ENCODE peak calls at places on chromosomes 2 and 18, in nine cellular contexts. Q is Caki2; W is activated T-helper 1 cell treated with Interleukin-2 at 50 U/mL for 16 hours; U is lower lobe of right lung; R is frontal cortex; V is lower leg skin; B is stimulated activated CD4-positive, alpha-beta T cell treated with anti-CD3 and anti-CD28 coated beads, Interleukin-2, amount 100 ng/mL, for 48 hours; A is GM04504; J is PC-9. Y is an unnamed sample.

GRCh38 chr2:73716518-73717250 is 20.5 kb downstream of the TPRKB start:
- DNase-seq in B (no peak), V (peak; percentile 40), Q (no peak), U (no peak), A (peak; percentile 9), R (no peak), J (no peak), W (no peak), Y (peak; percentile 25)

GRCh38 chr2:158905824-158906223 is 62.6 kb upstream of the TANC1 start:
- DNase-seq in W (no peak), Q (no peak), J (no peak), R (no peak), A (no peak), U (no peak), V (no peak), B (no peak), Y (no peak)

GRCh38 chr2:116924509-116924908 is 890.0 kb upstream of the DDX18 start:
- DNase-seq in Q (no peak), W (no peak), V (no peak), J (no peak), R (no peak), U (no peak), B (no peak), A (no peak), Y (no peak)

GRCh38 chr18:48167901-48168300 is 237.4 kb upstream of the SMAD2 start:
- DNase-seq in U (no peak), W (no peak), A (no peak), R (no peak), Q (no peak), V (peak; percentile 68), J (no peak), B (no peak), Y (peak; percentile 36)

GRCh38 chr18:22639626-22640025 is 221.9 kb upstream of the CTAGE1 start:
- DNase-seq in Q (no peak), U (no peak), J (no peak), W (no peak), R (no peak), A (no peak), V (no peak), B (no peak), Y (no peak)

GRCh38 chr2:216596986-216597509 is 36.2 kb upstream of the IGFBP2 start:
- DNase-seq in A (no peak), U (no peak), V (no peak), W (no peak), B (no peak), J (no peak), R (no peak), Q (no peak), Y (no peak)

GRCh38 chr2:47257837-47258436 is 102.8 kb upstream of the STPG4 start:
- DNase-seq in Q (no peak), B (no peak), R (no peak), J (no peak), A (no peak), U (no peak), W (no peak), V (no peak), Y (no peak)

GRCh38 chr2:170396799-170397459 is 219.0 kb downstream of the MYO3B start:
- DNase-seq in B (no peak), A (no peak), V (no peak), U (no peak), Q (peak; percentile 8), J (no peak), R (no peak), W (no peak), Y (peak; percentile 68)

GRCh38 chr2:73993376-73993775 is 8.7 kb downstream of the TET3 start:
- DNase-seq in Q (no peak), V (no peak), A (no peak), W (no peak), U (no peak), R (no peak), B (no peak), J (peak; percentile 21), Y (no peak)

GRCh38 chr18:9108911-9109310 is 6.4 kb downstream of the NDUFV2 start:
- DNase-seq in V (no peak), B (no peak), U (no peak), J (no peak), W (no peak), Q (no peak), A (no peak), R (no peak), Y (no peak)

GRCh38 chr2:160220545-160221009 is 20.5 kb upstream of the ITGB6 start:
- DNase-seq in U (no peak), J (no peak), W (no peak), V (no peak), A (no peak), Q (no peak), R (no peak), B (peak; percentile 19), Y (no peak)

GRCh38 chr18:50678651-50679415 is 118.9 kb downstream of the MAPK4 start:
- DNase-seq in Q (no peak), R (no peak), B (no peak), V (no peak), J (no peak), U (no peak), W (no peak), A (no peak), Y (no peak)

GRCh38 chr2:111121028-111121872 is 536 bp downstream of the BCL2L11 start:
- DNase-seq in Q (no peak), V (peak; percentile 92), R (peak; percentile 50), U (peak; percentile 76), W (no peak), B (peak; percentile 36), J (peak; percentile 43), A (no peak), Y (peak; percentile 58)

GRCh38 chr18:23183356-23184150 is 48.3 kb downstream of the CABLES1 start:
- DNase-seq in W (no peak), R (no peak), U (no peak), Q (no peak), V (no peak), J (no peak), B (no peak), A (peak; percentile 32), Y (no peak)

GRCh38 chr2:118529931-118530330 is 317.5 kb downstream of the EN1 start:
- DNase-seq in V (no peak), Q (no peak), A (no peak), W (no peak), R (no peak), J (no peak), U (no peak), B (no peak), Y (no peak)

GRCh38 chr2:150591901-150592300 is 104.4 kb upstream of the RND3 start:
- DNase-seq in Q (no peak), U (no peak), B (no peak), W (no peak), A (peak; percentile 53), V (no peak), J (no peak), R (no peak), Y (no peak)

GRCh38 chr2:133192028-133192427 is 376.2 kb downstream of the NCKAP5 start:
- DNase-seq in Q (no peak), W (no peak), R (no peak), A (no peak), U (no peak), V (no peak), B (no peak), J (no peak), Y (no peak)

GRCh38 chr2:236935131-236935530 is 150.6 kb upstream of the COPS8 start:
- DNase-seq in V (no peak), Q (no peak), J (no peak), A (no peak), B (no peak), U (no peak), R (no peak), W (no peak), Y (no peak)

GRCh38 chr2:111678651-111679050 is 205.3 kb downstream of the ANAPC1 start:
- DNase-seq in V (no peak), B (no peak), J (no peak), W (no peak), A (no peak), Q (peak; percentile 75), R (no peak), U (no peak), Y (no peak)

GRCh38 chr18:77650799-77651385 is 401.2 kb downstream of the GALR1 start:
- DNase-seq in J (peak; percentile 20), A (peak; percentile 1), U (peak; percentile 76), B (peak; percentile 69), V (peak; percentile 93), Q (peak; percentile 22), R (peak; percentile 67), W (peak; percentile 18), Y (peak; percentile 25)

GRCh38 chr18:692841-693240 is 19.6 kb downstream of the ENOSF1 start:
- DNase-seq in V (peak; percentile 62), J (no peak), A (no peak), Q (no peak), B (no peak), W (no peak), U (no peak), R (no peak), Y (no peak)

GRCh38 chr2:27638709-27639108 is 9.9 kb downstream of the GPN1 start:
- DNase-seq in B (no peak), W (no peak), V (no peak), Q (no peak), J (no peak), A (peak; percentile 69), U (no peak), R (no peak), Y (no peak)

GRCh38 chr2:100821255-100821912 is 1.4 kb downstream of the NPAS2 start:
- DNase-seq in A (no peak), J (no peak), B (no peak), Q (peak; percentile 29), W (no peak), U (no peak), R (no peak), V (no peak), Y (no peak)

Y was measured in SW480.